ENCODE peak calls at places on chromosomes 12 and 14, in five cellular contexts. T is stimulated activated CD4-positive, alpha-beta T cell treated with anti-CD3 and anti-CD28 coated beads, TNF-alpha, amount 100 ng/mL, for 1 hour; M is activated CD4-positive, CD25-positive, alpha-beta regulatory T cell treated with anti-CD3 and anti-CD28 coated beads, Interleukin-2, amount 50 U/mL, for 72 hours; O is cardiac septum; Y is NAMALWA. S is an unnamed sample.

GRCh38 chr12:25054783-25055144 is 105.9 kb upstream of the BCAT1 start:
- DNase-seq in M (peak), T (peak), Y (no peak), O (no peak), S (no peak)

GRCh38 chr14:77579065-77579464 is 37.4 kb downstream of the SPTLC2 start:
- DNase-seq in T (no peak), Y (no peak), O (no peak), M (no peak), S (no peak)

GRCh38 chr12:93966516-93967133 is 181.8 kb upstream of the PLXNC1 start:
- DNase-seq in Y (no peak), M (no peak), O (no peak), T (no peak), S (no peak)

GRCh38 chr12:75933136-75933535 is 98.4 kb downstream of the PHLDA1 start:
- DNase-seq in O (no peak), M (no peak), T (no peak), Y (no peak), S (no peak)

GRCh38 chr12:6360080-6360571 is 15.2 kb downstream of the SCNN1A start:
- DNase-seq in O (no peak), Y (no peak), M (no peak), T (no peak), S (no peak)

GRCh38 chr12:93180566-93180965 is 197.2 kb upstream of the NUDT4 start:
- DNase-seq in M (no peak), Y (no peak), T (no peak), O (no peak), S (no peak)

GRCh38 chr14:100591453-100592371 is 4.5 kb upstream of the BEGAIN start:
- DNase-seq in T (no peak), M (peak), Y (no peak), O (peak), S (no peak)

GRCh38 chr12:47828967-47829482 is 9.3 kb upstream of the HDAC7 start:
- DNase-seq in M (no peak), T (no peak), Y (no peak), O (peak), S (peak)

GRCh38 chr14:93648440-93649168 is 139.7 kb downstream of the PRIMA1 start:
- DNase-seq in T (no peak), Y (peak), O (no peak), M (no peak), S (no peak)

GRCh38 chr14:88247228-88247627 is 75.8 kb downstream of the KCNK10 start:
- DNase-seq in T (no peak), O (no peak), M (no peak), Y (no peak), S (no peak)

GRCh38 chr12:21547437-21547836 is 21.3 kb downstream of the SPX start:
- DNase-seq in M (no peak), O (no peak), T (no peak), Y (no peak), S (no peak)

GRCh38 chr14:29043751-29044150 is 277.2 kb downstream of the FOXG1 start:
- DNase-seq in M (no peak), T (no peak), O (no peak), Y (no peak), S (no peak)

GRCh38 chr12:111976291-111976690 is 36.7 kb downstream of the TMEM116 start:
- DNase-seq in M (no peak), Y (no peak), O (no peak), T (no peak), S (no peak)

GRCh38 chr12:42589465-42590323 is at the start of gene PRICKLE1:
- DNase-seq in M (no peak), O (peak), Y (peak), T (peak), S (no peak)

GRCh38 chr12:57887631-57888406 is 41.3 kb upstream of the CTDSP2 start:
- DNase-seq in M (no peak), T (no peak), Y (no peak), O (no peak), S (no peak)

GRCh38 chr14:73712540-73713141 is 1.5 kb downstream of the PNMA1 start:
- DNase-seq in M (peak), T (peak), Y (peak), O (no peak), S (no peak)

GRCh38 chr12:57181561-57182155 is 34.2 kb upstream of the LRP1-AS start:
- DNase-seq in Y (no peak), O (no peak), T (no peak), M (no peak), S (no peak)